ENCODE peak calls at places on chromosomes 2 and 18, in six cellular contexts. One of them, this sample, is unnamed.
A peak's percentile ranks its signal among the peaks of the same experiment; 100 is the strongest.

GRCh38 chr2:47022399-47022798 is 106.8 kb upstream of the MCFD2 start:
- DNase-seq in stimulated activated CD8-positive, alpha-beta memory T cell treated with anti-CD3 and anti-CD28 coated beads, Interleukin-7, amount 100 ng/mL, for 1 hour: no peak
- DNase-seq in mesenchymal stem cell: no peak
- DNase-seq in AG20443: no peak
- DNase-seq in NCI-H774: no peak
- DNase-seq in GM18507: no peak
- DNase-seq in this sample: no peak

GRCh38 chr2:195535911-195536522 is 121.0 kb upstream of the SLC39A10 start:
- DNase-seq in AG20443: no peak
- DNase-seq in GM18507: peak; percentile 51
- DNase-seq in mesenchymal stem cell: no peak
- DNase-seq in NCI-H774: no peak
- DNase-seq in stimulated activated CD8-positive, alpha-beta memory T cell treated with anti-CD3 and anti-CD28 coated beads, Interleukin-7, amount 100 ng/mL, for 1 hour: peak; percentile 31
- DNase-seq in this sample: peak; percentile 78

GRCh38 chr2:73736855-73737779 is at the start of gene TPRKB:
- DNase-seq in NCI-H774: peak; percentile 96
- DNase-seq in stimulated activated CD8-positive, alpha-beta memory T cell treated with anti-CD3 and anti-CD28 coated beads, Interleukin-7, amount 100 ng/mL, for 1 hour: peak; percentile 88
- DNase-seq in mesenchymal stem cell: peak; percentile 95
- DNase-seq in AG20443: peak; percentile 99
- DNase-seq in GM18507: peak; percentile 98
- DNase-seq in this sample: peak; percentile 96

GRCh38 chr18:28854964-28855363 is 678.0 kb upstream of the CDH2 start:
- DNase-seq in mesenchymal stem cell: peak; percentile 55
- DNase-seq in NCI-H774: no peak
- DNase-seq in AG20443: peak; percentile 11
- DNase-seq in GM18507: no peak
- DNase-seq in stimulated activated CD8-positive, alpha-beta memory T cell treated with anti-CD3 and anti-CD28 coated beads, Interleukin-7, amount 100 ng/mL, for 1 hour: no peak
- DNase-seq in this sample: no peak

GRCh38 chr2:127084611-127085031 is 22.3 kb downstream of the BIN1 start:
- DNase-seq in GM18507: no peak
- DNase-seq in mesenchymal stem cell: peak; percentile 63
- DNase-seq in NCI-H774: no peak
- DNase-seq in AG20443: peak; percentile 24
- DNase-seq in stimulated activated CD8-positive, alpha-beta memory T cell treated with anti-CD3 and anti-CD28 coated beads, Interleukin-7, amount 100 ng/mL, for 1 hour: peak; percentile 12
- DNase-seq in this sample: no peak

GRCh38 chr2:218816561-218817011 is 15.0 kb downstream of the PRKAG3 start:
- DNase-seq in GM18507: no peak
- DNase-seq in stimulated activated CD8-positive, alpha-beta memory T cell treated with anti-CD3 and anti-CD28 coated beads, Interleukin-7, amount 100 ng/mL, for 1 hour: no peak
- DNase-seq in mesenchymal stem cell: no peak
- DNase-seq in NCI-H774: no peak
- DNase-seq in AG20443: no peak
- DNase-seq in this sample: no peak

GRCh38 chr2:40803900-40804299 is 352.0 kb upstream of the SLC8A1 start:
- DNase-seq in mesenchymal stem cell: no peak
- DNase-seq in AG20443: no peak
- DNase-seq in NCI-H774: no peak
- DNase-seq in GM18507: no peak
- DNase-seq in stimulated activated CD8-positive, alpha-beta memory T cell treated with anti-CD3 and anti-CD28 coated beads, Interleukin-7, amount 100 ng/mL, for 1 hour: no peak
- DNase-seq in this sample: no peak

GRCh38 chr2:119849838-119850565 is 90.3 kb downstream of the PTPN4 start:
- DNase-seq in AG20443: peak; percentile 21
- DNase-seq in NCI-H774: no peak
- DNase-seq in stimulated activated CD8-positive, alpha-beta memory T cell treated with anti-CD3 and anti-CD28 coated beads, Interleukin-7, amount 100 ng/mL, for 1 hour: no peak
- DNase-seq in mesenchymal stem cell: no peak
- DNase-seq in GM18507: no peak
- DNase-seq in this sample: no peak

GRCh38 chr2:100197643-100198153 is 55.3 kb upstream of the AFF3 start:
- DNase-seq in stimulated activated CD8-positive, alpha-beta memory T cell treated with anti-CD3 and anti-CD28 coated beads, Interleukin-7, amount 100 ng/mL, for 1 hour: no peak
- DNase-seq in mesenchymal stem cell: peak; percentile 73
- DNase-seq in AG20443: peak; percentile 79
- DNase-seq in NCI-H774: no peak
- DNase-seq in GM18507: no peak
- DNase-seq in this sample: no peak

GRCh38 chr2:29009711-29010677 is 28.9 kb downstream of the TOGARAM2 start:
- DNase-seq in mesenchymal stem cell: no peak
- DNase-seq in stimulated activated CD8-positive, alpha-beta memory T cell treated with anti-CD3 and anti-CD28 coated beads, Interleukin-7, amount 100 ng/mL, for 1 hour: no peak
- DNase-seq in AG20443: no peak
- DNase-seq in GM18507: no peak
- DNase-seq in NCI-H774: no peak
- DNase-seq in this sample: peak; percentile 28

GRCh38 chr2:205769879-205770278 is 87.6 kb downstream of the NRP2 start:
- DNase-seq in stimulated activated CD8-positive, alpha-beta memory T cell treated with anti-CD3 and anti-CD28 coated beads, Interleukin-7, amount 100 ng/mL, for 1 hour: no peak
- DNase-seq in mesenchymal stem cell: no peak
- DNase-seq in GM18507: no peak
- DNase-seq in AG20443: no peak
- DNase-seq in NCI-H774: peak; percentile 70
- DNase-seq in this sample: no peak

GRCh38 chr2:217653240-217653639 is 349.6 kb downstream of the TNS1 start:
- DNase-seq in stimulated activated CD8-positive, alpha-beta memory T cell treated with anti-CD3 and anti-CD28 coated beads, Interleukin-7, amount 100 ng/mL, for 1 hour: no peak
- DNase-seq in GM18507: no peak
- DNase-seq in mesenchymal stem cell: peak; percentile 83
- DNase-seq in NCI-H774: no peak
- DNase-seq in AG20443: peak; percentile 91
- DNase-seq in this sample: no peak

GRCh38 chr2:9315280-9315847 is 108.0 kb downstream of the ITGB1BP1 start:
- DNase-seq in stimulated activated CD8-positive, alpha-beta memory T cell treated with anti-CD3 and anti-CD28 coated beads, Interleukin-7, amount 100 ng/mL, for 1 hour: no peak
- DNase-seq in mesenchymal stem cell: no peak
- DNase-seq in GM18507: no peak
- DNase-seq in AG20443: no peak
- DNase-seq in NCI-H774: no peak
- DNase-seq in this sample: no peak

GRCh38 chr2:129673234-129673633 is 306.2 kb upstream of the RAB6C start:
- DNase-seq in AG20443: no peak
- DNase-seq in GM18507: no peak
- DNase-seq in stimulated activated CD8-positive, alpha-beta memory T cell treated with anti-CD3 and anti-CD28 coated beads, Interleukin-7, amount 100 ng/mL, for 1 hour: no peak
- DNase-seq in mesenchymal stem cell: no peak
- DNase-seq in NCI-H774: no peak
- DNase-seq in this sample: no peak

GRCh38 chr2:240498958-240499260 is 58.9 kb downstream of the ANKMY1 start:
- DNase-seq in GM18507: no peak
- DNase-seq in stimulated activated CD8-positive, alpha-beta memory T cell treated with anti-CD3 and anti-CD28 coated beads, Interleukin-7, amount 100 ng/mL, for 1 hour: no peak
- DNase-seq in NCI-H774: no peak
- DNase-seq in AG20443: no peak
- DNase-seq in mesenchymal stem cell: no peak
- DNase-seq in this sample: peak; percentile 5

GRCh38 chr2:12169060-12169406 is 422.6 kb downstream of the LPIN1 start:
- DNase-seq in mesenchymal stem cell: peak; percentile 88
- DNase-seq in GM18507: no peak
- DNase-seq in AG20443: peak; percentile 72
- DNase-seq in stimulated activated CD8-positive, alpha-beta memory T cell treated with anti-CD3 and anti-CD28 coated beads, Interleukin-7, amount 100 ng/mL, for 1 hour: no peak
- DNase-seq in NCI-H774: no peak
- DNase-seq in this sample: no peak

GRCh38 chr2:144660518-144661316 is 140.8 kb upstream of the ZEB2 start:
- DNase-seq in AG20443: no peak
- DNase-seq in stimulated activated CD8-positive, alpha-beta memory T cell treated with anti-CD3 and anti-CD28 coated beads, Interleukin-7, amount 100 ng/mL, for 1 hour: no peak
- DNase-seq in NCI-H774: no peak
- DNase-seq in GM18507: no peak
- DNase-seq in mesenchymal stem cell: peak; percentile 69
- DNase-seq in this sample: no peak

GRCh38 chr18:61935362-61935761 is 42.6 kb upstream of the RNF152 start:
- DNase-seq in mesenchymal stem cell: no peak
- DNase-seq in NCI-H774: no peak
- DNase-seq in AG20443: no peak
- DNase-seq in stimulated activated CD8-positive, alpha-beta memory T cell treated with anti-CD3 and anti-CD28 coated beads, Interleukin-7, amount 100 ng/mL, for 1 hour: no peak
- DNase-seq in GM18507: no peak
- DNase-seq in this sample: no peak

GRCh38 chr2:130337735-130338325 is 4.9 kb upstream of the IMP4 start:
- DNase-seq in GM18507: no peak
- DNase-seq in NCI-H774: no peak
- DNase-seq in stimulated activated CD8-positive, alpha-beta memory T cell treated with anti-CD3 and anti-CD28 coated beads, Interleukin-7, amount 100 ng/mL, for 1 hour: no peak
- DNase-seq in AG20443: peak; percentile 31
- DNase-seq in mesenchymal stem cell: peak; percentile 84
- DNase-seq in this sample: no peak

GRCh38 chr18:43115076-43116035 is at the start of gene RIT2:
- DNase-seq in GM18507: no peak
- DNase-seq in mesenchymal stem cell: no peak
- DNase-seq in AG20443: no peak
- DNase-seq in NCI-H774: no peak
- DNase-seq in stimulated activated CD8-positive, alpha-beta memory T cell treated with anti-CD3 and anti-CD28 coated beads, Interleukin-7, amount 100 ng/mL, for 1 hour: no peak
- DNase-seq in this sample: no peak

GRCh38 chr18:29644276-29644675 is 1398.3 kb downstream of the DSC3 start:
- DNase-seq in mesenchymal stem cell: peak; percentile 32
- DNase-seq in AG20443: peak; percentile 11
- DNase-seq in stimulated activated CD8-positive, alpha-beta memory T cell treated with anti-CD3 and anti-CD28 coated beads, Interleukin-7, amount 100 ng/mL, for 1 hour: no peak
- DNase-seq in GM18507: no peak
- DNase-seq in NCI-H774: no peak
- DNase-seq in this sample: no peak

GRCh38 chr18:43139288-43139946 is 23.9 kb upstream of the RIT2 start:
- DNase-seq in GM18507: no peak
- DNase-seq in AG20443: no peak
- DNase-seq in mesenchymal stem cell: no peak
- DNase-seq in stimulated activated CD8-positive, alpha-beta memory T cell treated with anti-CD3 and anti-CD28 coated beads, Interleukin-7, amount 100 ng/mL, for 1 hour: no peak
- DNase-seq in NCI-H774: no peak
- DNase-seq in this sample: no peak

GRCh38 chr2:59458862-59459261 is 1094.6 kb downstream of the BCL11A start:
- DNase-seq in mesenchymal stem cell: no peak
- DNase-seq in stimulated activated CD8-positive, alpha-beta memory T cell treated with anti-CD3 and anti-CD28 coated beads, Interleukin-7, amount 100 ng/mL, for 1 hour: no peak
- DNase-seq in GM18507: no peak
- DNase-seq in NCI-H774: peak; percentile 83
- DNase-seq in AG20443: no peak
- DNase-seq in this sample: no peak

GRCh38 chr2:200756618-200757321 is 54.9 kb upstream of the BZW1 start:
- DNase-seq in stimulated activated CD8-positive, alpha-beta memory T cell treated with anti-CD3 and anti-CD28 coated beads, Interleukin-7, amount 100 ng/mL, for 1 hour: no peak
- DNase-seq in mesenchymal stem cell: peak; percentile 77
- DNase-seq in GM18507: peak; percentile 9
- DNase-seq in AG20443: peak; percentile 88
- DNase-seq in NCI-H774: no peak
- DNase-seq in this sample: no peak

GRCh38 chr2:31008571-31009114 is 129.6 kb downstream of the GALNT14 start:
- DNase-seq in NCI-H774: no peak
- DNase-seq in stimulated activated CD8-positive, alpha-beta memory T cell treated with anti-CD3 and anti-CD28 coated beads, Interleukin-7, amount 100 ng/mL, for 1 hour: no peak
- DNase-seq in AG20443: no peak
- DNase-seq in mesenchymal stem cell: no peak
- DNase-seq in GM18507: no peak
- DNase-seq in this sample: no peak

GRCh38 chr2:108607706-108608301 is 73.5 kb downstream of the LIMS1 start:
- DNase-seq in stimulated activated CD8-positive, alpha-beta memory T cell treated with anti-CD3 and anti-CD28 coated beads, Interleukin-7, amount 100 ng/mL, for 1 hour: no peak
- DNase-seq in AG20443: no peak
- DNase-seq in NCI-H774: peak; percentile 40
- DNase-seq in mesenchymal stem cell: peak; percentile 64
- DNase-seq in GM18507: no peak
- DNase-seq in this sample: no peak

GRCh38 chr2:187138240-187138639 is 289.3 kb upstream of the ZSWIM2 start:
- DNase-seq in NCI-H774: no peak
- DNase-seq in mesenchymal stem cell: peak; percentile 64
- DNase-seq in stimulated activated CD8-positive, alpha-beta memory T cell treated with anti-CD3 and anti-CD28 coated beads, Interleukin-7, amount 100 ng/mL, for 1 hour: no peak
- DNase-seq in AG20443: peak; percentile 45
- DNase-seq in GM18507: no peak
- DNase-seq in this sample: no peak

GRCh38 chr2:191165190-191165643 is 14.4 kb upstream of the STAT4 start:
- DNase-seq in AG20443: peak; percentile 60
- DNase-seq in GM18507: no peak
- DNase-seq in mesenchymal stem cell: peak; percentile 70
- DNase-seq in NCI-H774: peak; percentile 16
- DNase-seq in stimulated activated CD8-positive, alpha-beta memory T cell treated with anti-CD3 and anti-CD28 coated beads, Interleukin-7, amount 100 ng/mL, for 1 hour: no peak
- DNase-seq in this sample: no peak

This sample was measured in CD8-positive, alpha-beta T cell.